ENCODE peak calls at places on chromosomes 1 and 21, in ten cellular contexts. One of them, this sample, is unnamed.

GRCh38 chr1:90133133-90133532 is 138.2 kb downstream of the ZNF326 start:
- DNase-seq in Panc1: no peak
- DNase-seq in colonic mucosa: peak
- DNase-seq in GM23248: peak
- DNase-seq in AG04450: no peak
- DNase-seq in endodermal cell: peak
- DNase-seq in substantia nigra: no peak
- DNase-seq in fibroblast of lung: peak
- DNase-seq in breast epithelium: peak
- DNase-seq in brain microvascular endothelial cell: peak
- DNase-seq in this sample: peak

GRCh38 chr1:4768553-4768952 is 114.1 kb downstream of the AJAP1 start:
- DNase-seq in fibroblast of lung: no peak
- DNase-seq in breast epithelium: no peak
- DNase-seq in endodermal cell: peak
- DNase-seq in GM23248: no peak
- DNase-seq in substantia nigra: no peak
- DNase-seq in brain microvascular endothelial cell: no peak
- DNase-seq in colonic mucosa: no peak
- DNase-seq in AG04450: no peak
- DNase-seq in Panc1: no peak
- DNase-seq in this sample: no peak

GRCh38 chr1:58358311-58358710 is 188.2 kb downstream of the OMA1 start:
- DNase-seq in endodermal cell: no peak
- DNase-seq in fibroblast of lung: no peak
- DNase-seq in substantia nigra: no peak
- DNase-seq in GM23248: peak
- DNase-seq in Panc1: no peak
- DNase-seq in colonic mucosa: no peak
- DNase-seq in breast epithelium: no peak
- DNase-seq in brain microvascular endothelial cell: peak
- DNase-seq in AG04450: no peak
- DNase-seq in this sample: no peak

GRCh38 chr1:47178665-47179022 is 11.2 kb downstream of the PDZK1IP1 start:
- DNase-seq in breast epithelium: no peak
- DNase-seq in brain microvascular endothelial cell: no peak
- DNase-seq in Panc1: no peak
- DNase-seq in colonic mucosa: no peak
- DNase-seq in substantia nigra: no peak
- DNase-seq in endodermal cell: no peak
- DNase-seq in fibroblast of lung: no peak
- DNase-seq in GM23248: no peak
- DNase-seq in AG04450: no peak
- DNase-seq in this sample: no peak

GRCh38 chr21:46099476-46099875 is 1.6 kb downstream of the COL6A2 start:
- DNase-seq in GM23248: peak
- DNase-seq in breast epithelium: peak
- DNase-seq in substantia nigra: no peak
- DNase-seq in Panc1: no peak
- DNase-seq in brain microvascular endothelial cell: no peak
- DNase-seq in AG04450: no peak
- DNase-seq in fibroblast of lung: no peak
- DNase-seq in endodermal cell: peak
- DNase-seq in colonic mucosa: peak
- DNase-seq in this sample: no peak

GRCh38 chr1:82604524-82604923 is 803.8 kb downstream of the ADGRL2 start:
- DNase-seq in fibroblast of lung: no peak
- DNase-seq in substantia nigra: no peak
- DNase-seq in colonic mucosa: no peak
- DNase-seq in GM23248: no peak
- DNase-seq in Panc1: no peak
- DNase-seq in breast epithelium: no peak
- DNase-seq in endodermal cell: peak
- DNase-seq in brain microvascular endothelial cell: no peak
- DNase-seq in AG04450: no peak
- DNase-seq in this sample: no peak

GRCh38 chr21:35051287-35051818 is 2.3 kb upstream of the RUNX1 start:
- DNase-seq in AG04450: no peak
- DNase-seq in substantia nigra: peak
- DNase-seq in colonic mucosa: peak
- DNase-seq in endodermal cell: peak
- DNase-seq in fibroblast of lung: peak
- DNase-seq in breast epithelium: peak
- DNase-seq in GM23248: peak
- DNase-seq in Panc1: no peak
- DNase-seq in brain microvascular endothelial cell: peak
- DNase-seq in this sample: peak

GRCh38 chr1:77168358-77168757 is 50.9 kb downstream of the PIGK start:
- DNase-seq in colonic mucosa: no peak
- DNase-seq in endodermal cell: no peak
- DNase-seq in AG04450: no peak
- DNase-seq in fibroblast of lung: no peak
- DNase-seq in GM23248: no peak
- DNase-seq in breast epithelium: no peak
- DNase-seq in Panc1: no peak
- DNase-seq in brain microvascular endothelial cell: no peak
- DNase-seq in substantia nigra: no peak
- DNase-seq in this sample: no peak

GRCh38 chr1:180250499-180250770 is 20.4 kb downstream of the LHX4 start:
- DNase-seq in GM23248: no peak
- DNase-seq in fibroblast of lung: no peak
- DNase-seq in breast epithelium: no peak
- DNase-seq in Panc1: no peak
- DNase-seq in colonic mucosa: no peak
- DNase-seq in endodermal cell: no peak
- DNase-seq in substantia nigra: no peak
- DNase-seq in AG04450: no peak
- DNase-seq in brain microvascular endothelial cell: no peak
- DNase-seq in this sample: no peak

GRCh38 chr1:165117482-165117881 is 239.0 kb downstream of the LMX1A start:
- DNase-seq in fibroblast of lung: peak
- DNase-seq in colonic mucosa: no peak
- DNase-seq in breast epithelium: no peak
- DNase-seq in Panc1: no peak
- DNase-seq in brain microvascular endothelial cell: no peak
- DNase-seq in substantia nigra: no peak
- DNase-seq in GM23248: no peak
- DNase-seq in AG04450: no peak
- DNase-seq in endodermal cell: peak
- DNase-seq in this sample: no peak

GRCh38 chr1:25997759-25998074 is at the start of gene PAFAH2:
- DNase-seq in breast epithelium: no peak
- DNase-seq in substantia nigra: no peak
- DNase-seq in AG04450: no peak
- DNase-seq in fibroblast of lung: no peak
- DNase-seq in colonic mucosa: no peak
- DNase-seq in brain microvascular endothelial cell: no peak
- DNase-seq in GM23248: no peak
- DNase-seq in endodermal cell: no peak
- DNase-seq in Panc1: no peak
- DNase-seq in this sample: no peak

GRCh38 chr1:25999419-25999818 is 1.6 kb upstream of the PAFAH2 start:
- DNase-seq in colonic mucosa: no peak
- DNase-seq in substantia nigra: no peak
- DNase-seq in AG04450: no peak
- DNase-seq in Panc1: no peak
- DNase-seq in GM23248: no peak
- DNase-seq in brain microvascular endothelial cell: no peak
- DNase-seq in endodermal cell: no peak
- DNase-seq in fibroblast of lung: no peak
- DNase-seq in breast epithelium: no peak
- DNase-seq in this sample: no peak

GRCh38 chr1:25996966-25997758 is 701 bp downstream of the PAFAH2 start:
- DNase-seq in Panc1: no peak
- DNase-seq in substantia nigra: no peak
- DNase-seq in brain microvascular endothelial cell: peak
- DNase-seq in breast epithelium: no peak
- DNase-seq in GM23248: peak
- DNase-seq in AG04450: no peak
- DNase-seq in colonic mucosa: peak
- DNase-seq in fibroblast of lung: peak
- DNase-seq in endodermal cell: no peak
- DNase-seq in this sample: no peak

GRCh38 chr1:25994402-25994801 is 3.5 kb downstream of the PAFAH2 start:
- DNase-seq in AG04450: no peak
- DNase-seq in brain microvascular endothelial cell: no peak
- DNase-seq in colonic mucosa: no peak
- DNase-seq in endodermal cell: no peak
- DNase-seq in breast epithelium: no peak
- DNase-seq in substantia nigra: no peak
- DNase-seq in GM23248: no peak
- DNase-seq in fibroblast of lung: no peak
- DNase-seq in Panc1: no peak
- DNase-seq in this sample: no peak

GRCh38 chr1:25998075-25998761 is 355 bp upstream of the PAFAH2 start:
- DNase-seq in fibroblast of lung: peak
- DNase-seq in Panc1: peak
- DNase-seq in endodermal cell: peak
- DNase-seq in colonic mucosa: peak
- DNase-seq in brain microvascular endothelial cell: peak
- DNase-seq in AG04450: peak
- DNase-seq in substantia nigra: peak
- DNase-seq in breast epithelium: peak
- DNase-seq in GM23248: peak
- DNase-seq in this sample: peak
- H3K27ac ChIP-seq in fibroblast of lung: peak
- H3K27ac ChIP-seq in Panc1: peak
- H3K27ac ChIP-seq in endodermal cell: peak
- H3K27ac ChIP-seq in colonic mucosa: peak
- H3K27ac ChIP-seq in brain microvascular endothelial cell: peak
- H3K27ac ChIP-seq in AG04450: peak
- H3K27ac ChIP-seq in substantia nigra: peak
- H3K27ac ChIP-seq in breast epithelium: peak
- H3K27ac ChIP-seq in GM23248: peak
- H3K27ac ChIP-seq in this sample: no peak

GRCh38 chr1:115753371-115753770 is 15.1 kb downstream of the CASQ2 start:
- DNase-seq in endodermal cell: no peak
- DNase-seq in AG04450: no peak
- DNase-seq in substantia nigra: no peak
- DNase-seq in fibroblast of lung: no peak
- DNase-seq in colonic mucosa: no peak
- DNase-seq in GM23248: no peak
- DNase-seq in brain microvascular endothelial cell: no peak
- DNase-seq in breast epithelium: no peak
- DNase-seq in Panc1: no peak
- DNase-seq in this sample: no peak

GRCh38 chr1:115757866-115758265 is 10.6 kb downstream of the CASQ2 start:
- DNase-seq in endodermal cell: no peak
- DNase-seq in fibroblast of lung: no peak
- DNase-seq in GM23248: no peak
- DNase-seq in substantia nigra: no peak
- DNase-seq in breast epithelium: no peak
- DNase-seq in Panc1: no peak
- DNase-seq in brain microvascular endothelial cell: no peak
- DNase-seq in colonic mucosa: no peak
- DNase-seq in AG04450: no peak
- DNase-seq in this sample: no peak

GRCh38 chr1:115755436-115756370 is 12.8 kb downstream of the CASQ2 start:
- DNase-seq in fibroblast of lung: no peak
- DNase-seq in brain microvascular endothelial cell: no peak
- DNase-seq in AG04450: no peak
- DNase-seq in Panc1: no peak
- DNase-seq in breast epithelium: no peak
- DNase-seq in substantia nigra: peak
- DNase-seq in colonic mucosa: no peak
- DNase-seq in endodermal cell: no peak
- DNase-seq in GM23248: no peak
- DNase-seq in this sample: no peak

GRCh38 chr1:115757286-115757810 is 11.2 kb downstream of the CASQ2 start:
- DNase-seq in colonic mucosa: no peak
- DNase-seq in Panc1: no peak
- DNase-seq in breast epithelium: no peak
- DNase-seq in fibroblast of lung: no peak
- DNase-seq in GM23248: no peak
- DNase-seq in substantia nigra: no peak
- DNase-seq in brain microvascular endothelial cell: no peak
- DNase-seq in endodermal cell: no peak
- DNase-seq in AG04450: no peak
- DNase-seq in this sample: no peak

DNA sequence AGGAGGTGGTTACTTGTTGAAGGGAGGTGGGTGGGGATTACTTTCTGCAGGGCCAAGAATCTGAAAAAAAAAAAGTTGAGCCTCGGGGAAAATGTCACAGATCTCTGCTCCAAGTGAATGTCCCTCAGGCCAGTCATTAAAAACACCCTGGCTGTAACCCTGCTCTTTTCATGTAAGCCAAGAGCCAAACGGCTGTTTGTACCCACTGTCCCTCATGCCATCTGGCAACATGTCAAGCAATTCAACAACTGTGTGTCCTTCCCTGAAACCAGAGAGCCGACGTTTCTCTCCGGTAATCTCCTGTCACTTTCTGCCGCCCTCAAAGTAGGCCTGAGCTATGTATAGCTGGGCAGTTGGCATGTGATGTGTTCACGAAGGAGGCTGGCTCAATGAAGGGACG is 14.7 kb downstream of the CASQ2 start:
- DNase-seq in endodermal cell: no peak
- DNase-seq in Panc1: no peak
- DNase-seq in brain microvascular endothelial cell: no peak
- DNase-seq in fibroblast of lung: no peak
- DNase-seq in substantia nigra: no peak
- DNase-seq in AG04450: no peak
- DNase-seq in breast epithelium: no peak
- DNase-seq in GM23248: no peak
- DNase-seq in colonic mucosa: no peak
- DNase-seq in this sample: no peak
- H3K27ac ChIP-seq in endodermal cell: no peak
- H3K27ac ChIP-seq in Panc1: no peak
- H3K27ac ChIP-seq in brain microvascular endothelial cell: no peak
- H3K27ac ChIP-seq in fibroblast of lung: no peak
- H3K27ac ChIP-seq in substantia nigra: no peak
- H3K27ac ChIP-seq in AG04450: no peak
- H3K27ac ChIP-seq in breast epithelium: no peak
- H3K27ac ChIP-seq in GM23248: no peak
- H3K27ac ChIP-seq in colonic mucosa: no peak
- H3K27ac ChIP-seq in this sample: no peak

GRCh38 chr1:23727362-23727811 is 15.9 kb upstream of the ELOA start:
- DNase-seq in GM23248: peak
- DNase-seq in endodermal cell: no peak
- DNase-seq in AG04450: peak
- DNase-seq in Panc1: no peak
- DNase-seq in substantia nigra: peak
- DNase-seq in brain microvascular endothelial cell: no peak
- DNase-seq in breast epithelium: peak
- DNase-seq in colonic mucosa: peak
- DNase-seq in fibroblast of lung: no peak
- DNase-seq in this sample: no peak
- H3K27ac ChIP-seq in GM23248: peak
- H3K27ac ChIP-seq in endodermal cell: no peak
- H3K27ac ChIP-seq in AG04450: peak
- H3K27ac ChIP-seq in Panc1: no peak
- H3K27ac ChIP-seq in substantia nigra: no peak
- H3K27ac ChIP-seq in brain microvascular endothelial cell: no peak
- H3K27ac ChIP-seq in breast epithelium: peak
- H3K27ac ChIP-seq in colonic mucosa: peak
- H3K27ac ChIP-seq in fibroblast of lung: peak
- H3K27ac ChIP-seq in this sample: no peak

DNA sequence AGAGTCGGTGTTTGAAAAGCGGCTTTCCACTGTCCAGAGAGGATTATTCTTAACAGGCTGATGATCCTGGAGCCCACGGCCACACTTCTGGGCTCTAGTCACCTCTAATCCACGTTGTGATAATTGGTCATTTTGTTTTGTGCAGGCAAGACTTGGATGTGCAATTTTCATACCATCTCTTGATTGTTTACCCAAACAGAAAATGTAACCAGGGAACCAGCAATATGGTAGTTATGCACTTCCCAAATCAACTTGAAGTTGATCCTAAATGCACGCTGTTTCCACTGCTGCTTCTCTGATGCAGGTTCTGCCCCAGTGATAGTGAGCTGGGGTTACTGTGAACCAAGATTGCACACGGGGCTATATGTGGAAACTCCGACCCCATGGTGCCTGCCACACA is 14.8 kb upstream of the KCNJ15 start:
- DNase-seq in Panc1: no peak
- DNase-seq in endodermal cell: no peak
- DNase-seq in breast epithelium: no peak
- DNase-seq in substantia nigra: no peak
- DNase-seq in GM23248: peak
- DNase-seq in fibroblast of lung: no peak
- DNase-seq in AG04450: no peak
- DNase-seq in brain microvascular endothelial cell: no peak
- DNase-seq in colonic mucosa: no peak
- DNase-seq in this sample: no peak
- H3K27ac ChIP-seq in Panc1: no peak
- H3K27ac ChIP-seq in endodermal cell: no peak
- H3K27ac ChIP-seq in breast epithelium: no peak
- H3K27ac ChIP-seq in substantia nigra: no peak
- H3K27ac ChIP-seq in GM23248: peak
- H3K27ac ChIP-seq in fibroblast of lung: no peak
- H3K27ac ChIP-seq in AG04450: no peak
- H3K27ac ChIP-seq in brain microvascular endothelial cell: peak
- H3K27ac ChIP-seq in colonic mucosa: no peak
- H3K27ac ChIP-seq in this sample: no peak